ENCODE peak calls at places on chromosomes 7 and 10, in five cellular contexts. N is heart left ventricle, R is astrocyte of the spinal cord, L is GM06990, Z is fibroblast of lung. T is an unnamed sample.

GRCh38 chr7:90224204-90224603 is 12.7 kb downstream of the STEAP2 start:
- DNase-seq in N (no peak), R (no peak), L (no peak), Z (no peak), T (no peak)

GRCh38 chr10:23095966-23096813 is 811 bp downstream of the MSRB2 start:
- DNase-seq in N (peak; percentile 60), R (peak; percentile 69), L (no peak), Z (peak; percentile 75), T (peak; percentile 67)

GRCh38 chr7:137591444-137591843 is 247.9 kb upstream of the PTN start:
- DNase-seq in N (no peak), R (peak; percentile 73), L (no peak), Z (peak; percentile 70), T (no peak)

GRCh38 chr7:3446786-3447185 is 145.7 kb downstream of the SDK1 start:
- DNase-seq in N (no peak), R (no peak), L (no peak), Z (no peak), T (no peak)

GRCh38 chr7:51104278-51104677 is 212.3 kb downstream of the COBL start:
- DNase-seq in N (no peak), R (no peak), L (no peak), Z (no peak), T (no peak)

GRCh38 chr10:103713676-103714075 is 141.7 kb downstream of the SH3PXD2A start:
- DNase-seq in N (no peak), R (no peak), L (no peak), Z (no peak), T (no peak)

GRCh38 chr10:111598433-111599059 is 521.7 kb downstream of the ADRA2A start:
- DNase-seq in N (peak; percentile 39), R (peak; percentile 32), L (peak; percentile 1), Z (peak; percentile 33), T (peak; percentile 73)

GRCh38 chr10:101241840-101242707 is 12.8 kb upstream of the LBX1 start:
- DNase-seq in N (no peak), R (no peak), L (no peak), Z (peak; percentile 68), T (no peak)

GRCh38 chr10:69891057-69891617 is 89.4 kb downstream of the COL13A1 start:
- DNase-seq in N (no peak), R (no peak), L (no peak), Z (no peak), T (no peak)

GRCh38 chr7:12637819-12638592 is 49.4 kb upstream of the ARL4A start:
- DNase-seq in N (no peak), R (no peak), L (no peak), Z (peak; percentile 37), T (peak; percentile 14)

GRCh38 chr7:130595986-130596385 is 72.6 kb downstream of the COPG2 start:
- DNase-seq in N (peak; percentile 70), R (peak; percentile 5), L (no peak), Z (no peak), T (no peak)

GRCh38 chr10:18164093-18164492 is 23.9 kb downstream of the CACNB2 start:
- DNase-seq in N (no peak), R (peak; percentile 50), L (no peak), Z (peak; percentile 97), T (no peak)

GRCh38 chr7:148535227-148535626 is 55.3 kb upstream of the C7orf33 start:
- DNase-seq in N (no peak), R (no peak), L (peak; percentile 17), Z (no peak), T (peak; percentile 34)

GRCh38 chr10:98253499-98253898 is 14.5 kb downstream of the LOXL4 start:
- DNase-seq in N (no peak), R (no peak), L (no peak), Z (no peak), T (no peak)

GRCh38 chr7:90188281-90188680 is 23.3 kb upstream of the STEAP2 start:
- DNase-seq in N (no peak), R (no peak), L (no peak), Z (no peak), T (peak; percentile 9)

GRCh38 chr10:114379631-114380041 is 24.7 kb downstream of the AFAP1L2 start:
- DNase-seq in N (no peak), R (peak; percentile 44), L (no peak), Z (peak; percentile 47), T (no peak)

GRCh38 chr10:79160191-79160590 is 91.4 kb downstream of the ZMIZ1 start:
- DNase-seq in N (peak; percentile 38), R (no peak), L (no peak), Z (no peak), T (no peak)

GRCh38 chr7:78912781-78913180 is 540.7 kb downstream of the MAGI2 start:
- DNase-seq in N (no peak), R (peak; percentile 2), L (no peak), Z (peak; percentile 29), T (no peak)

GRCh38 chr10:117911684-117912083 is 135.1 kb downstream of the RAB11FIP2 start:
- DNase-seq in N (no peak), R (no peak), L (no peak), Z (no peak), T (no peak)

GRCh38 chr10:35409094-35409582 is 72.8 kb downstream of the CCNY start:
- DNase-seq in N (peak; percentile 48), R (peak; percentile 88), L (no peak), Z (peak; percentile 92), T (peak; percentile 26)

GRCh38 chr7:141641876-141642275 is 60.1 kb downstream of the DENND11 start:
- DNase-seq in N (no peak), R (no peak), L (no peak), Z (no peak), T (no peak)

GRCh38 chr7:33639552-33640197 is 265.7 kb upstream of the BMPER start:
- DNase-seq in N (no peak), R (no peak), L (no peak), Z (peak; percentile 54), T (no peak)

GRCh38 chr7:135822396-135822795 is 73.8 kb upstream of the FAM180A start:
- DNase-seq in N (no peak), R (no peak), L (no peak), Z (no peak), T (no peak)
- H3K4me3 ChIP-seq in N (no peak overlapping the region), R (no peak overlapping the region), L (no peak overlapping the region), Z (no peak overlapping the region), T (no peak overlapping the region)

DNA sequence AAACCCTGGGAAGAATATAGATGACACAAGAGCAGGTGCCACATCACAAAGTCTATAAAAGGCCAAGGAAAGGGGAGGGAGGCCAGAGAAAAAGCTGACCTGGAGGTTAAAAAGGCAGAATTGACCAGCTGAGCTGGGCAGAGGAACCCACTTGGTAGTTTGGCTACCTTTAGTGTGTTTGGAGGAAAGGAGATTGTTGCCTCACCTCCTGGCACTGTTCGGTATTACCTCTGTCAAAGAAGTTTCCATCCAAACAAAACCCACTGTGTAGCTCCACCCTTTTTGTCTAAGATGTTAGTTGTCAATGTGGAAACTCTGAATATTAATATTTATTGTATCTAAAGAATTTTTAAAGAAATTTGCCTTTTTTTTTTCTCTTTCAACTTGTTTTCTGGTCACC is 23.4 kb downstream of the ENTPD7 start:
- DNase-seq in N (no peak), R (no peak), L (no peak), Z (no peak), T (peak; percentile 5)
- TF ChIP-seq CTCF in N (no peak), R (peak; percentile 22), L (peak; percentile 24), Z (no peak), T (peak; percentile 20)

DNA sequence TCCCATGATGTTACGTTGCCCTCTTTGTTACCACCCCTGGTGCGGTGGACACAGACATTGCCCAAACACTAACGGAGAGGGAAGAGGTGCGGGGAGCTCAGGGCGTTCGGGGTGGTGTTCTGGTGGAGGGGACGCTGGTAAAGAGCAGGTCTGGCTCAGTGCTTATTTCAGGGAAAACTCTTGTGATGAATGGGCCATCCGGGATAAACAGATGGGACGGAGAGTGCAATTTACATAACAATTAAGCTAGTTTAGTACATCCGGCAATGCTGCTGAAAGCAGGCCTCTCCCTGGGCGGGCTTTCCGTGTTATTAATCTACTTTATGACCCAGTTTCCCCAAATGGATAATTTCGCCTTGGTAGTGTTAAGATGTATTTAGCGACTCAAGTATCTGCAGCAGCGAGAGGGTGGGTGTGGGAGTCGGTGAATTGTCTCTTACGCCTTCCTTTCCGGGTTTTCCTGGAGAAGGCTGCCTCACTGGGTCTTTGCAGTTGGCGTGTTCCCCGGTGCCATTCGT is 25.1 kb downstream of the FOXK1 start:
- DNase-seq in N (no peak), R (peak; percentile 54), L (no peak), Z (no peak), T (no peak)
- H3K4me3 ChIP-seq in N (peak overlapping the region; percentile 7), R (no peak overlapping the region), L (no peak overlapping the region), Z (no peak overlapping the region), T (no peak overlapping the region)

GRCh38 chr10:68403701-68404100 is 3.4 kb downstream of the RUFY2 start:
- DNase-seq in N (no peak), R (no peak), L (no peak), Z (no peak), T (no peak)

GRCh38 chr10:68402271-68402670 is 4.8 kb downstream of the RUFY2 start:
- DNase-seq in N (no peak), R (no peak), L (no peak), Z (no peak), T (no peak)

GRCh38 chr10:68408898-68409518 is 1.9 kb upstream of the RUFY2 start:
- DNase-seq in N (no peak), R (no peak), L (no peak), Z (no peak), T (no peak)

GRCh38 chr10:68406111-68406814 is 814 bp downstream of the RUFY2 start:
- DNase-seq in N (peak; percentile 68), R (peak; percentile 66), L (peak; percentile 77), Z (peak; percentile 50), T (peak; percentile 69)

DNA sequence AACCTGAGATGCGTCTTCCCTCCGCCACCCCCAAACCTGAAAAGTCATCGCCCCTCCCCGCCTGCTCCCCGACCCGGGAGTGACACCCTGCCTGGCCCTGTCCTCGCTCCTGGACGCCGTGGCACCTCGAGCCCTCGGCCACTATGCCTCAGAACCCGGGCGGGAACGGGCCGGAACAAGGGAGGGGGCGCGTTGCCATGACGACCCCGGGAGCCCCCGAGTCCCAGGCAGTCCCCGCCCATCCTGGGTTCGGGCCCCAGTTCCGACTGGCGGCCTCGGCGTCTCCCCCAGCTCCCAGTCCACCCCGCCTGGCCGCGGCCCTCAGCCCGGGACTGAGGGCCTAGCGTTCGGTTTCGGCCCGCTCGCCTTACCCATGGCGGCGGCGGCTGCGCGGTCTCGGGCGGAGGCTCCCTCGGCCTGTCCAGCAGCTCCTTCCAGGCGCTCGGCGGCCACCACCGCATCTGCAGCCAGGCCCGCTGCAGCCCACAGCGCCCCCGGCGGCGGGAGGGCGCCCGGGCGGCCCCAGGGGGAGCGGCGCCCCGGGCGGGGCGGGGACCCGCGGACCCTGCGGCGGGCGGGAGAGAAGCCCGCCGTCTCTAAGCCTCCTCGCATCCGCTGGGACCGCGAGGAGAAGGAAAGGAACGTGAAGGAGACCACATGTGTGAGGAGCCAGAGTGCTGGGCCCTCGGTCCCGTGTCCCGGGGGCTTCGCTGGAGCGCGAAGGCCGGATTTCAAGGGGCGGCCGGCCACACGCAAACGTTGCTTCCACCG is at the start of gene RUFY2:
- DNase-seq in N (peak; percentile 89), R (peak; percentile 79), L (peak; percentile 87), Z (peak; percentile 75), T (peak; percentile 88)
- TF ChIP-seq CTCF in N (peak; percentile 85), R (peak; percentile 42), L (no peak), Z (peak; percentile 17), T (peak; percentile 75)

T was measured in GM12865.